ENCODE peak calls at places on chromosome 7, in five cellular contexts. J is hepatocyte, G is neural progenitor cell, E is GM23248, M is PC-3. Y is an unnamed sample.

GRCh38 chr7:27149817-27150567 is 2.4 kb downstream of the HOXA3 start:
- DNase-seq in J (no peak), G (no peak), E (no peak), M (peak), Y (peak)

GRCh38 chr7:149496642-149497391 is 792 bp downstream of the ZNF746 start:
- DNase-seq in E (peak), G (peak), M (peak), J (peak), Y (peak)

GRCh38 chr7:1229334-1229935 is 3.2 kb upstream of the UNCX start:
- DNase-seq in J (no peak), G (peak), M (no peak), E (no peak), Y (no peak)

GRCh38 chr7:801940-802364 is 30.3 kb upstream of the SUN1 start:
- DNase-seq in M (no peak), G (no peak), E (peak), J (peak), Y (no peak)

GRCh38 chr7:156840134-156840533 is 52.8 kb downstream of the LMBR1 start:
- DNase-seq in J (no peak), M (no peak), E (no peak), G (no peak), Y (no peak)

GRCh38 chr7:88001744-88002530 is 67.9 kb downstream of the ADAM22 start:
- DNase-seq in E (peak), J (no peak), G (no peak), M (no peak), Y (no peak)

GRCh38 chr7:1662101-1662500 is 8.0 kb upstream of the ELFN1 start:
- DNase-seq in J (no peak), M (no peak), G (no peak), E (no peak), Y (no peak)

GRCh38 chr7:138565451-138566114 is 105.5 kb downstream of the TRIM24 start:
- DNase-seq in E (peak), J (peak), M (no peak), G (peak), Y (peak)

GRCh38 chr7:101693498-101694091 is 64.5 kb upstream of the MYL10 start:
- DNase-seq in M (no peak), G (no peak), J (no peak), E (no peak), Y (peak)

GRCh38 chr7:11373546-11374142 is 400.0 kb downstream of the PHF14 start:
- DNase-seq in G (peak), E (peak), J (peak), M (peak), Y (peak)

GRCh38 chr7:140229591-140230516 is 53.1 kb upstream of the KDM7A start:
- DNase-seq in M (no peak), J (no peak), G (peak), E (no peak), Y (no peak)

GRCh38 chr7:13050703-13051102 is 363.3 kb downstream of the ARL4A start:
- DNase-seq in G (no peak), M (peak), J (no peak), E (peak), Y (no peak)

GRCh38 chr7:16130127-16131110 is 290.9 kb downstream of the CRPPA start:
- DNase-seq in M (peak), G (no peak), J (no peak), E (peak), Y (no peak)

GRCh38 chr7:105885386-105886111 is 9.2 kb upstream of the ATXN7L1 start:
- DNase-seq in E (no peak), M (no peak), J (no peak), G (no peak), Y (no peak)

GRCh38 chr7:150755473-150756099 is 18.4 kb downstream of the GIMAP5 start:
- DNase-seq in E (no peak), J (no peak), G (no peak), M (no peak), Y (no peak)

GRCh38 chr7:18610331-18610948 is 114.9 kb downstream of the HDAC9 start:
- DNase-seq in E (peak), J (peak), M (peak), G (peak), Y (peak)

GRCh38 chr7:129707910-129708490 is 96.5 kb downstream of the NRF1 start:
- DNase-seq in J (no peak), M (peak), G (no peak), E (no peak), Y (no peak)

GRCh38 chr7:152522551-152522950 is 86.7 kb upstream of the KMT2C start:
- DNase-seq in M (no peak), E (no peak), G (no peak), J (no peak), Y (no peak)

GRCh38 chr7:158042156-158042880 is 545.3 kb downstream of the PTPRN2 start:
- DNase-seq in M (no peak), G (no peak), J (no peak), E (no peak), Y (no peak)

GRCh38 chr7:30430777-30431176 is 47.8 kb downstream of the NOD1 start:
- DNase-seq in M (no peak), J (no peak), E (no peak), G (no peak), Y (peak)

GRCh38 chr7:12031638-12032037 is 179.5 kb upstream of the TMEM106B start:
- DNase-seq in J (peak), E (peak), G (no peak), M (peak), Y (no peak)

GRCh38 chr7:7568553-7568952 is 1.9 kb downstream of the MIOS start:
- DNase-seq in G (no peak), M (no peak), J (no peak), E (no peak), Y (peak)

GRCh38 chr7:158473238-158473637 is 114.4 kb downstream of the PTPRN2 start:
- DNase-seq in E (no peak), M (no peak), G (peak), J (no peak), Y (no peak)

GRCh38 chr7:142808802-142809583 is 38.2 kb downstream of the PRSS2 start:
- DNase-seq in E (peak), M (peak), G (no peak), J (no peak), Y (peak)

GRCh38 chr7:82050134-82050533 is 280.3 kb upstream of the HGF start:
- DNase-seq in G (no peak), J (peak), M (peak), E (peak), Y (no peak)

GRCh38 chr7:103560136-103560535 is 114.1 kb upstream of the SLC26A5 start:
- DNase-seq in G (no peak), E (no peak), M (no peak), J (no peak), Y (no peak)

GRCh38 chr7:12162420-12163113 is 48.5 kb upstream of the TMEM106B start:
- DNase-seq in J (no peak), E (peak), G (no peak), M (peak), Y (no peak)

GRCh38 chr7:70241776-70242175 is 643.5 kb downstream of the AUTS2 start:
- DNase-seq in M (no peak), G (no peak), J (no peak), E (no peak), Y (no peak)

GRCh38 chr7:148664319-148664718 is 34.4 kb upstream of the CUL1 start:
- DNase-seq in G (no peak), M (no peak), J (peak), E (peak), Y (no peak)

GRCh38 chr7:144027070-144027469 is 21.7 kb upstream of the OR2A5 start:
- DNase-seq in G (peak), J (peak), E (peak), M (peak), Y (no peak)

GRCh38 chr7:35401217-35401879 is 147.4 kb upstream of the TBX20 start:
- DNase-seq in E (no peak), G (no peak), M (no peak), J (no peak), Y (no peak)

GRCh38 chr7:42192851-42193456 is 44.1 kb downstream of the GLI3 start:
- DNase-seq in M (no peak), G (peak), E (no peak), J (peak), Y (no peak)

GRCh38 chr7:135929249-135929648 is 47.9 kb downstream of the MTPN start:
- DNase-seq in J (peak), G (no peak), M (no peak), E (no peak), Y (no peak)

DNA sequence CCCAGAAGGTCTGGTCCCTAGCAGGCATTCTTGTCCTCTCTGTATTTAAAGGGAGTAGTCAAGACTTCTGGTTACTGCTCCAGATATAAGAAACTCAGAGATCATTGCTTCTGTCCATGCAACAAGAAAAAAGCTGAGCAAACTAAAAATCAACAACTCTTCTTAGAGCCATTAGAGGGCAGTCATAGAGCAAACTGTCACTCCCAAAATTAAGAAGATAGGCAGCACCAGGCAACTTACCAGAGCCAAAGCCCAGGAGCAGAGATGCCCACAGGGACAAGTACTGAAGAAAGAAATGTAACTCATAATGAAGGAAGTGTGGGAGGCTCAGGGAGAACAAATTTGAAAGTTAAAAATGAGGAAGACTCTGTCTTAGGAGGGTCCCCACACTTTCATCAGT is 472.9 kb upstream of the COBL start:
- DNase-seq in E (no peak), G (peak), M (no peak), J (peak), Y (no peak)
- TF ChIP-seq EZH2phosphoT487 in E (no peak), G (no peak), M (no peak), J (no peak), Y (no peak)

DNA sequence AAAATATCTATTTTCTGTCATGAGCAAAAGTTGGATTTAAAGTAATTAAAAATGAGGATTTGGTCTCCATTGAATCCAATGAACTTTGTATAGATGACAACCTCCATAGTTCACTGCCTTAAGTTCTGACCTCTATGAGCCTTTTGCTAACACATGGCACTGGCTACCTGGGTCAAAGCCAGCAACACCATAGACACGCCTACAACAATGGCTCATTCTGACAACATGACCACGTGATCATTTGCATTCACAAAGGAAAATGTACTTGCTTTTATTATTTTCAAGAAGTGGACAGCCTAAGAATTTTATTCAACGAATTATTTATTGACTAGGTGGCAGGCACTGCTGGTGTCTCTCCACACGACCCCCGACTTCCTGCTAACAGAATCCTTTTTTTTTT is 90.6 kb downstream of the CARD11 start:
- DNase-seq in E (no peak), G (no peak), M (no peak), J (no peak), Y (no peak)
- TF ChIP-seq EZH2phosphoT487 in E (no peak), G (no peak), M (no peak), J (no peak), Y (no peak)

GRCh38 chr7:37018954-37019353 is 294.7 kb upstream of the AOAH start:
- DNase-seq in J (no peak), M (no peak), G (no peak), E (no peak), Y (peak)

GRCh38 chr7:37011151-37011890 is 287.0 kb upstream of the AOAH start:
- DNase-seq in G (no peak), J (no peak), E (no peak), M (no peak), Y (no peak)

GRCh38 chr7:37015353-37016034 is 291.2 kb upstream of the AOAH start:
- DNase-seq in E (no peak), J (no peak), G (no peak), M (no peak), Y (no peak)

DNA sequence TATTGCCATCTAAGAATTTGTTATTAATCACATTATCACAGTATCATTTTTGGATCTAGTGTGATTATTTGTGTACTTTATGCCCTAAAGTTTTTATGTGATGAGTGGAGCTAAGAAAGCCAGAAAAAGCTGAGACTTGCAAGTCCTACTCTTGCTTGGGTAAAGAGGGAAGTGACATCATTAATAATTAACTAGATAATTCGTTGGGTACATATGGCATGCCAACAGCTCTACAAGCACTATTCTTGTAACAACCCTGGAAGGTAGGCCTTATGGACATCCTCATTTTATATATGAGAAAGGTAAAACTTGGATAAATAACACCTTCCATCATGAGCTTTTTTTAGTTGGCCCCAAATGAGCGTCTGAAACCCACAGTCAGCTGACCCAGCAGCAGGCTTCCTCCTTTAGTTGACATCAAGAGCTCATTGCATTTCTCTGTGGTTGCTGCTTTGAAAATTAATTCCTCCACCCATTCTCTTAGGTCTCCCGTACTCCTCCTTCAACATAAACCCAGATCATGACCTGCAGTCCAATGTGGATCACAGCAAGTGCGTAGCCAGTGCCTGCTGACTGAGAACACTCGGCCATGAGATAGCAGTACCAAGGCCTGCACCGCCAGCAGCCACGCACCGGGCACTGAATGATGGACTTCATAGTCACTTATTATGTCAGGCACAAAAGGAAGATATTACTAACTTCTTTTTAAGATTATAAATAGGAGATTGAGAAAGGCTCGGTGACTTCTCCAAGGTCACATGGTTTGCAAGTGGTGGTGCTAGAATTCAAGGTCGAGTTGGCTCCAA is 292.0 kb upstream of the AOAH start:
- DNase-seq in J (no peak), G (no peak), E (no peak), M (no peak), Y (no peak)
- TF ChIP-seq EZH2phosphoT487 in J (no peak), G (no peak), E (no peak), M (no peak), Y (no peak)

GRCh38 chr7:99030145-99030856 is 113.6 kb downstream of the SMURF1 start:
- DNase-seq in J (no peak), M (peak), G (no peak), E (no peak), Y (no peak)
- TF ChIP-seq EZH2phosphoT487 in J (no peak), M (no peak), G (no peak), E (no peak), Y (no peak)